ENCODE peak calls at places on chromosomes 3 and 15, in ten cellular contexts. One of them, this sample, is unnamed.

GRCh38 chr15:47718474-47719440 is 1.5 kb downstream of the SEMA6D start:
- DNase-seq in mammary epithelial cell: peak
- DNase-seq in fibroblast of mammary gland: no peak
- DNase-seq in hepatocyte: peak
- DNase-seq in astrocyte of the spinal cord: peak
- DNase-seq in stomach: no peak
- DNase-seq in A673: peak
- DNase-seq in fibroblast of lung: peak
- DNase-seq in epithelial cell of esophagus: peak
- DNase-seq in cardiac fibroblast: peak
- DNase-seq in this sample: no peak

GRCh38 chr3:110314512-110315114 is 757.0 kb upstream of the NECTIN3 start:
- DNase-seq in stomach: peak
- DNase-seq in hepatocyte: peak
- DNase-seq in astrocyte of the spinal cord: peak
- DNase-seq in A673: peak
- DNase-seq in mammary epithelial cell: peak
- DNase-seq in cardiac fibroblast: peak
- DNase-seq in epithelial cell of esophagus: peak
- DNase-seq in fibroblast of mammary gland: peak
- DNase-seq in fibroblast of lung: peak
- DNase-seq in this sample: peak

GRCh38 chr15:60788514-60789091 is 309.7 kb upstream of the ICE2 start:
- DNase-seq in hepatocyte: no peak
- DNase-seq in fibroblast of lung: peak
- DNase-seq in fibroblast of mammary gland: peak
- DNase-seq in epithelial cell of esophagus: no peak
- DNase-seq in cardiac fibroblast: no peak
- DNase-seq in mammary epithelial cell: no peak
- DNase-seq in stomach: no peak
- DNase-seq in A673: no peak
- DNase-seq in astrocyte of the spinal cord: no peak
- DNase-seq in this sample: no peak

GRCh38 chr3:59609967-59610366 is 560.1 kb upstream of the CFAP20DC start:
- DNase-seq in mammary epithelial cell: no peak
- DNase-seq in A673: peak
- DNase-seq in astrocyte of the spinal cord: no peak
- DNase-seq in epithelial cell of esophagus: peak
- DNase-seq in fibroblast of lung: peak
- DNase-seq in fibroblast of mammary gland: peak
- DNase-seq in cardiac fibroblast: peak
- DNase-seq in hepatocyte: no peak
- DNase-seq in stomach: no peak
- DNase-seq in this sample: peak

GRCh38 chr3:170697803-170698350 is 112.0 kb upstream of the SLC7A14 start:
- DNase-seq in astrocyte of the spinal cord: peak
- DNase-seq in A673: peak
- DNase-seq in fibroblast of lung: no peak
- DNase-seq in mammary epithelial cell: no peak
- DNase-seq in hepatocyte: no peak
- DNase-seq in fibroblast of mammary gland: no peak
- DNase-seq in stomach: no peak
- DNase-seq in epithelial cell of esophagus: no peak
- DNase-seq in cardiac fibroblast: no peak
- DNase-seq in this sample: no peak

GRCh38 chr3:42510325-42510724 is 7.9 kb downstream of the VIPR1 start:
- DNase-seq in A673: no peak
- DNase-seq in epithelial cell of esophagus: no peak
- DNase-seq in mammary epithelial cell: no peak
- DNase-seq in stomach: no peak
- DNase-seq in fibroblast of mammary gland: no peak
- DNase-seq in cardiac fibroblast: no peak
- DNase-seq in hepatocyte: peak
- DNase-seq in fibroblast of lung: no peak
- DNase-seq in astrocyte of the spinal cord: no peak
- DNase-seq in this sample: no peak

GRCh38 chr3:149013726-149014125 is 22.4 kb downstream of the GYG1 start:
- DNase-seq in mammary epithelial cell: no peak
- DNase-seq in hepatocyte: no peak
- DNase-seq in fibroblast of mammary gland: no peak
- DNase-seq in astrocyte of the spinal cord: peak
- DNase-seq in fibroblast of lung: no peak
- DNase-seq in A673: no peak
- DNase-seq in stomach: no peak
- DNase-seq in epithelial cell of esophagus: no peak
- DNase-seq in cardiac fibroblast: peak
- DNase-seq in this sample: no peak

GRCh38 chr3:177157492-177157891 is 39.8 kb downstream of the TBL1XR1 start:
- DNase-seq in fibroblast of lung: no peak
- DNase-seq in hepatocyte: no peak
- DNase-seq in fibroblast of mammary gland: no peak
- DNase-seq in stomach: no peak
- DNase-seq in mammary epithelial cell: no peak
- DNase-seq in A673: no peak
- DNase-seq in astrocyte of the spinal cord: no peak
- DNase-seq in epithelial cell of esophagus: no peak
- DNase-seq in cardiac fibroblast: no peak
- DNase-seq in this sample: no peak

GRCh38 chr15:60526127-60526616 is 47.2 kb upstream of the ICE2 start:
- DNase-seq in fibroblast of lung: no peak
- DNase-seq in stomach: peak
- DNase-seq in A673: no peak
- DNase-seq in hepatocyte: no peak
- DNase-seq in mammary epithelial cell: no peak
- DNase-seq in cardiac fibroblast: peak
- DNase-seq in fibroblast of mammary gland: peak
- DNase-seq in epithelial cell of esophagus: peak
- DNase-seq in astrocyte of the spinal cord: no peak
- DNase-seq in this sample: peak

GRCh38 chr3:112761062-112761638 is 85.5 kb downstream of the CD200R1L start:
- DNase-seq in A673: no peak
- DNase-seq in fibroblast of lung: no peak
- DNase-seq in fibroblast of mammary gland: peak
- DNase-seq in astrocyte of the spinal cord: peak
- DNase-seq in epithelial cell of esophagus: peak
- DNase-seq in cardiac fibroblast: peak
- DNase-seq in hepatocyte: no peak
- DNase-seq in stomach: no peak
- DNase-seq in mammary epithelial cell: no peak
- DNase-seq in this sample: peak

GRCh38 chr3:29373016-29373690 is 92.3 kb downstream of the RBMS3 start:
- DNase-seq in mammary epithelial cell: no peak
- DNase-seq in astrocyte of the spinal cord: peak
- DNase-seq in cardiac fibroblast: peak
- DNase-seq in A673: no peak
- DNase-seq in epithelial cell of esophagus: no peak
- DNase-seq in stomach: no peak
- DNase-seq in fibroblast of lung: peak
- DNase-seq in hepatocyte: no peak
- DNase-seq in fibroblast of mammary gland: peak
- DNase-seq in this sample: no peak

GRCh38 chr15:69380100-69380725 is 33.9 kb upstream of the KIF23 start:
- DNase-seq in fibroblast of mammary gland: no peak
- DNase-seq in A673: peak
- DNase-seq in epithelial cell of esophagus: peak
- DNase-seq in hepatocyte: no peak
- DNase-seq in cardiac fibroblast: peak
- DNase-seq in fibroblast of lung: peak
- DNase-seq in stomach: no peak
- DNase-seq in mammary epithelial cell: no peak
- DNase-seq in astrocyte of the spinal cord: no peak
- DNase-seq in this sample: no peak

GRCh38 chr3:63937661-63938651 is 25.8 kb upstream of the SCAANT1 start:
- DNase-seq in fibroblast of lung: no peak
- DNase-seq in stomach: peak
- DNase-seq in hepatocyte: peak
- DNase-seq in fibroblast of mammary gland: no peak
- DNase-seq in mammary epithelial cell: peak
- DNase-seq in cardiac fibroblast: no peak
- DNase-seq in epithelial cell of esophagus: peak
- DNase-seq in astrocyte of the spinal cord: no peak
- DNase-seq in A673: no peak
- DNase-seq in this sample: peak
- H3K4me3 ChIP-seq in fibroblast of lung: no peak
- H3K4me3 ChIP-seq in stomach: no peak
- H3K4me3 ChIP-seq in hepatocyte: no peak
- H3K4me3 ChIP-seq in fibroblast of mammary gland: no peak
- H3K4me3 ChIP-seq in mammary epithelial cell: no peak
- H3K4me3 ChIP-seq in cardiac fibroblast: no peak
- H3K4me3 ChIP-seq in epithelial cell of esophagus: no peak
- H3K4me3 ChIP-seq in astrocyte of the spinal cord: no peak
- H3K4me3 ChIP-seq in A673: no peak
- H3K4me3 ChIP-seq in this sample: no peak

DNA sequence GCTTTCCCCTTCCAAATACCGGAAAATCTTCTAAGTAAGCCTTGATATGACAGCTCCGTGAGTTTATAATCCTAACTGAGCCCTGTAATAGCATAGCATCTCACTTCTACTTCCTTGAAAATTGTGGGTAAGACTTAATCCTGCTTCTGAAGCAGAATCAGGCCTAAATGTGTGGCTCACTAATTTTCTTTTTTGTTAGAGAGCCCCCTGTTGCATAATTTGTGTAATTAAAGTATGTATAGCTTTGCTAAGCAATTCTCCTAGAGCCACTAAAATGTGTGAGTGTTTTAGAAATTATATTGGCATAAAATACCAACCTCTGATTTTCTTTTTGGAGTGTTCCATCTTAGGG is 304.4 kb downstream of the FGF12 start:
- DNase-seq in cardiac fibroblast: peak
- DNase-seq in astrocyte of the spinal cord: peak
- DNase-seq in hepatocyte: no peak
- DNase-seq in fibroblast of mammary gland: no peak
- DNase-seq in A673: peak
- DNase-seq in epithelial cell of esophagus: no peak
- DNase-seq in stomach: no peak
- DNase-seq in mammary epithelial cell: no peak
- DNase-seq in fibroblast of lung: peak
- DNase-seq in this sample: no peak
- TF ChIP-seq CTCF in cardiac fibroblast: peak
- TF ChIP-seq CTCF in astrocyte of the spinal cord: peak
- TF ChIP-seq CTCF in hepatocyte: peak
- TF ChIP-seq CTCF in fibroblast of mammary gland: no peak
- TF ChIP-seq CTCF in A673: peak
- TF ChIP-seq CTCF in epithelial cell of esophagus: no peak
- TF ChIP-seq CTCF in stomach: no peak
- TF ChIP-seq CTCF in mammary epithelial cell: no peak
- TF ChIP-seq CTCF in fibroblast of lung: peak
- TF ChIP-seq CTCF in this sample: no peak

DNA sequence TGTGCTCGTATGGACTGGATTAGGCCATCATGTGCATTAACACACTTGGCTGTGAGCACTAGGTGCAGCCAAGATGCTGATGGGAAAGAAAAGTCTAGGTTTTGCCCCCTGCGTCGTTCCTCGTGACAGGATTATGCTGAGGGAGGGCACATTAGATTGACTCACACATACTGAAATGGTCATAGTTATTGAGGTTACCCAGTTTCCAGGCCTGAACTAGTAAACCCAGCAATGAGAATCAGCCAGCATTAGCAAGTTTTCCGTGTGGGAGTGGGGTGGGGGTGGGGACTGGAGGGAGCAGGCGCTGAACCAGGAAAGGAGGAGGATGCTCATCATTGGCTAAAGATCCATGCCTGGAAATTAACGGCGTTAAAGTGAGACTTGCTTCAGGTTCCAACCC is 224.9 kb upstream of the TPRG1 start:
- DNase-seq in hepatocyte: peak
- DNase-seq in cardiac fibroblast: peak
- DNase-seq in fibroblast of mammary gland: peak
- DNase-seq in fibroblast of lung: no peak
- DNase-seq in A673: no peak
- DNase-seq in epithelial cell of esophagus: no peak
- DNase-seq in mammary epithelial cell: no peak
- DNase-seq in stomach: no peak
- DNase-seq in astrocyte of the spinal cord: no peak
- DNase-seq in this sample: no peak
- H3K4me3 ChIP-seq in hepatocyte: no peak
- H3K4me3 ChIP-seq in cardiac fibroblast: peak
- H3K4me3 ChIP-seq in fibroblast of mammary gland: peak
- H3K4me3 ChIP-seq in fibroblast of lung: no peak
- H3K4me3 ChIP-seq in A673: peak
- H3K4me3 ChIP-seq in epithelial cell of esophagus: peak
- H3K4me3 ChIP-seq in mammary epithelial cell: peak
- H3K4me3 ChIP-seq in stomach: peak
- H3K4me3 ChIP-seq in astrocyte of the spinal cord: peak
- H3K4me3 ChIP-seq in this sample: peak

GRCh38 chr3:146590521-146590920 is 14.6 kb downstream of the PLSCR5 start:
- DNase-seq in epithelial cell of esophagus: no peak
- DNase-seq in fibroblast of mammary gland: peak
- DNase-seq in fibroblast of lung: peak
- DNase-seq in cardiac fibroblast: peak
- DNase-seq in A673: peak
- DNase-seq in hepatocyte: no peak
- DNase-seq in stomach: no peak
- DNase-seq in astrocyte of the spinal cord: peak
- DNase-seq in mammary epithelial cell: no peak
- DNase-seq in this sample: peak

GRCh38 chr3:146593776-146594175 is 11.4 kb downstream of the PLSCR5 start:
- DNase-seq in mammary epithelial cell: no peak
- DNase-seq in fibroblast of mammary gland: no peak
- DNase-seq in A673: no peak
- DNase-seq in fibroblast of lung: no peak
- DNase-seq in cardiac fibroblast: no peak
- DNase-seq in hepatocyte: no peak
- DNase-seq in epithelial cell of esophagus: no peak
- DNase-seq in stomach: no peak
- DNase-seq in astrocyte of the spinal cord: no peak
- DNase-seq in this sample: no peak

GRCh38 chr3:146598486-146598885 is 6.7 kb downstream of the PLSCR5 start:
- DNase-seq in astrocyte of the spinal cord: no peak
- DNase-seq in A673: no peak
- DNase-seq in fibroblast of mammary gland: peak
- DNase-seq in cardiac fibroblast: no peak
- DNase-seq in epithelial cell of esophagus: peak
- DNase-seq in mammary epithelial cell: peak
- DNase-seq in stomach: no peak
- DNase-seq in fibroblast of lung: no peak
- DNase-seq in hepatocyte: no peak
- DNase-seq in this sample: peak

GRCh38 chr3:146589899-146590508 is 15.1 kb downstream of the PLSCR5 start:
- DNase-seq in mammary epithelial cell: peak
- DNase-seq in cardiac fibroblast: peak
- DNase-seq in stomach: no peak
- DNase-seq in fibroblast of lung: peak
- DNase-seq in astrocyte of the spinal cord: peak
- DNase-seq in A673: peak
- DNase-seq in fibroblast of mammary gland: peak
- DNase-seq in epithelial cell of esophagus: peak
- DNase-seq in hepatocyte: peak
- DNase-seq in this sample: peak

DNA sequence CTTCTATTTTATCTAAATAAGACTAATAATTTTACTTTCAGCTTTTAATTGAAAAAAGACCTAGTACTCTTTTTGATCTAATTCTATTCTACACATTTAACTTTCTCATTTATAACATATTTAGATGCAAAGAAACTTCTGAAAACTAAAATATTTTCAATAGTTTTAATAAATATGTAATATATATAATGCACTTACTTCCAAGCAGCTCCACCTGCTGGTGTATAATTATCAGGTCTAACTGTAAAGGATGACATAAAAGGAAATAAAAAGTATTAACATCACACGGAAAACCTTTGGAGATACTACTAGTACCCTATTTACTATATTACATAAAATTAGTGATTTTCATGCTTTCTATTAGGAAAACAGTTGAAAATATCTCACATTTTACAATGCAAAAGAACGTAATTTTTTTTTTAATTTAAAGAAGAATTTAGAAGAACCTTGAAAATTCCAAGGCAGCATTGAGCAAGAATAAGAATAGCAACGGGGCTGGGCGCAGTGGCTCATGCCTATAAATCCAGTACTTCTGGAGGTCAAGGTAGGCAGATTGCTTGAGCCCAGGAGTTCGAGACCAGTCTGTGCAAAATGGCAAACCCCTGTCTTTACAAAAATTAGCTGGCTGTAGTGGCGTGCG is 10.2 kb downstream of the PLSCR5 start:
- DNase-seq in A673: peak
- DNase-seq in epithelial cell of esophagus: peak
- DNase-seq in cardiac fibroblast: peak
- DNase-seq in astrocyte of the spinal cord: peak
- DNase-seq in fibroblast of lung: peak
- DNase-seq in mammary epithelial cell: no peak
- DNase-seq in fibroblast of mammary gland: peak
- DNase-seq in stomach: no peak
- DNase-seq in hepatocyte: peak
- DNase-seq in this sample: peak
- TF ChIP-seq CTCF in A673: peak
- TF ChIP-seq CTCF in epithelial cell of esophagus: peak
- TF ChIP-seq CTCF in cardiac fibroblast: peak
- TF ChIP-seq CTCF in astrocyte of the spinal cord: peak
- TF ChIP-seq CTCF in fibroblast of lung: peak
- TF ChIP-seq CTCF in mammary epithelial cell: peak
- TF ChIP-seq CTCF in fibroblast of mammary gland: peak
- TF ChIP-seq CTCF in stomach: no peak
- TF ChIP-seq CTCF in hepatocyte: peak
- TF ChIP-seq CTCF in this sample: no peak

This sample was measured in bronchial epithelial cell.